ENCODE peak calls at places on chromosomes 3 and 15, in seven cellular contexts. M, H, J, S, A, W and X are unnamed samples.

GRCh38 chr3:150040097-150040496 is 69.4 kb upstream of the PFN2 start:
- DNase-seq in M (no peak), H (no peak), J (no peak), S (no peak), A (no peak), W (no peak), X (no peak)

GRCh38 chr15:99424978-99425665 is 140.7 kb upstream of the MEF2A start:
- DNase-seq in M (peak), H (peak), J (no peak), S (peak), A (peak), W (no peak), X (peak)

GRCh38 chr3:58528629-58529028 is 8.4 kb downstream of the ACOX2 start:
- DNase-seq in M (no peak), H (peak), J (no peak), S (peak), A (peak), W (no peak), X (no peak)

GRCh38 chr3:45199837-45200648 is 26.0 kb downstream of the TMEM158 start:
- DNase-seq in M (no peak), H (peak), J (no peak), S (peak), A (peak), W (no peak), X (no peak)

GRCh38 chr3:73503781-73504180 is 121.0 kb downstream of the PDZRN3 start:
- DNase-seq in M (no peak), H (peak), J (no peak), S (no peak), A (no peak), W (no peak), X (peak)

GRCh38 chr3:151579571-151580270 is 118.9 kb upstream of the IGSF10 start:
- DNase-seq in M (peak), H (peak), J (no peak), S (no peak), A (no peak), W (no peak), X (no peak)

GRCh38 chr15:99084965-99085364 is 19.9 kb upstream of the SYNM start:
- DNase-seq in M (peak), H (no peak), J (no peak), S (no peak), A (no peak), W (no peak), X (no peak)

GRCh38 chr3:49967307-49967706 is 27.4 kb downstream of the RBM6 start:
- DNase-seq in M (no peak), H (peak), J (no peak), S (no peak), A (no peak), W (no peak), X (no peak)

GRCh38 chr15:92273732-92274131 is 119.9 kb upstream of the ST8SIA2 start:
- DNase-seq in M (no peak), H (no peak), J (no peak), S (no peak), A (no peak), W (no peak), X (no peak)

GRCh38 chr15:23422099-23422945 is 24.7 kb downstream of the GOLGA6L2 start:
- DNase-seq in M (peak), H (peak), J (no peak), S (no peak), A (no peak), W (no peak), X (no peak)

GRCh38 chr3:63934484-63934883 is 22.3 kb upstream of the SCAANT1 start:
- DNase-seq in M (no peak), H (no peak), J (no peak), S (no peak), A (no peak), W (no peak), X (no peak)

GRCh38 chr15:67177750-67178149 is 76.7 kb downstream of the AAGAB start:
- DNase-seq in M (peak), H (peak), J (no peak), S (no peak), A (no peak), W (no peak), X (no peak)

GRCh38 chr15:66761723-66762595 is 59.9 kb downstream of the SMAD6 start:
- DNase-seq in M (no peak), H (peak), J (no peak), S (no peak), A (peak), W (no peak), X (no peak)

GRCh38 chr3:149023951-149024350 is 32.6 kb downstream of the GYG1 start:
- DNase-seq in M (no peak), H (no peak), J (no peak), S (no peak), A (peak), W (no peak), X (no peak)

GRCh38 chr3:13548696-13549512 is at the start of gene FBLN2:
- DNase-seq in M (no peak), H (peak), J (no peak), S (peak), A (no peak), W (peak), X (peak)

GRCh38 chr15:61654004-61654740 is 406.1 kb downstream of the VPS13C start:
- DNase-seq in M (no peak), H (no peak), J (no peak), S (peak), A (no peak), W (no peak), X (no peak)

GRCh38 chr3:52527039-52527731 is 6.5 kb downstream of the NT5DC2 start:
- DNase-seq in M (peak), H (no peak), J (no peak), S (no peak), A (no peak), W (no peak), X (no peak)

GRCh38 chr3:51966016-51966415 is 1.2 kb downstream of the PCBP4 start:
- DNase-seq in M (no peak), H (no peak), J (no peak), S (no peak), A (no peak), W (no peak), X (peak)

GRCh38 chr3:188362405-188362831 is 208.5 kb downstream of the LPP start:
- DNase-seq in M (no peak), H (peak), J (peak), S (peak), A (peak), W (no peak), X (no peak)

GRCh38 chr3:164375538-164375937 is 702.8 kb downstream of the SI start:
- DNase-seq in M (no peak), H (peak), J (no peak), S (no peak), A (no peak), W (no peak), X (no peak)

GRCh38 chr3:121970047-121970446 is 52.0 kb downstream of the ILDR1 start:
- DNase-seq in M (no peak), H (peak), J (no peak), S (no peak), A (peak), W (no peak), X (no peak)

DNA sequence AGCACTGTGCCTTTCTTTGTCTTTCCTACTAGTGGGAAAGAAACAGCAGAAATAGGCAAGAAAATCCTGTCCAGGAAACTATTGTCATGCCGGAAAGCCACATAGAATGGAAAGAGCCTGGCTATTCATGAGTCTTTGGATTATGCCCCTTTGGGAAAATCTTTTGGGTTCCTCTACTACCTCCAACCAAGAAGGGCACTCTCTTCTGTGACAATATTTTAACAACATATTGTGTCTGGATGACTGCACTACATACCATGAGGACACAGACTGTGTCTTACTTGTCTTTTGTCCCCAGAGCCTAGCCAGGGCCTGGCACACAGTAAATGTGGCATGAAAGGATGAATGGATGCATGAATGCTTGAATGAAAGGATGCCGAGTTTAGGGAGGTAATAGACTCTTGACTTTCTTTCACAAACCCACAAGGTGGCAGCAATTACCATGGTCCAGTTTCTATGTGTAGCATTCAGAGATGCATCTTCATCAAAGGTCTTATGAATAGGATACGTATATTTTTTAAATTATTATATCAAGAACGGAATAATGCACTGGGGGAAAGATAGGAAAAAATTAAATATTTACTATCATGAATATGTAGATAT is 30.3 kb downstream of the ARL14 start:
- DNase-seq in M (no peak), H (peak), J (no peak), S (peak), A (peak), W (no peak), X (peak)
- TF ChIP-seq CTCF in M (peak), H (peak), J (peak), S (peak), A (peak), W (peak), X (no peak)

DNA sequence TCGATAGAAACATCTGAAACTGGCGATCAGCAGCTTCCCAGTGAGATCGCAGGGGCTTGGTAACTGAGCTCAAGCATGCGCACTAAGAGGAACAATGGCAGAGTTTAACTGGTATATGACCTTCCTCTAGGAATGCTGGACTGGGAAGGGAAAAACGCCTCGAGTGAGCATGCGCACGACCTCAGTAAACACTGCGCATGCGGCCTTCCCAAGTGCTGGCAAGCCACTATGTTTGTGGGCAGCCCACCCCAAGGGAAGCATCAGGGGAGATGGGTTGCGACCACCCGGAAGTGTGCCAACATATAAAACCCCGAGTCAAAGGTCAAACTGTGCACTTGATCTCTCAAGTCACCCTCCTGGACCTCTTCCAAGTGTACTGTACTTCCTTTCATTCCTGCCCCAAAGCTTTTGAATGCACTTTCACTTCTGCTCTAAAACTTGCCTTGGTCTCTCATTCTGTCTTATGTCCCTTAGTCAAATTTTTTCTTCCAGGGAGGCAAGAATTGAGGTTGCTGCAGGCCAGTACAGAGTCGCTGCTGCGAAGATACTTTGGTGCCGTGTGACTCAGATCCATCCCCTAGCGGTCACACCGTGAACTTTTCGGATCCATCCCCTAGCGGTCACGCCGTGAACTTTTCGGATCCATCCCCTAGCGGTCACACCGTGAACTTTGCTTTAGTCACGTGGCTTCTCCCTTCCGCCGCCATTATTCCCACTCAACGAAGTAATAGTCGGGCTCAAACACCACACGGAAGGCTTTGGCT is 243.3 kb downstream of the FAM43A start:
- DNase-seq in M (no peak), H (peak), J (no peak), S (no peak), A (no peak), W (peak), X (no peak)
- TF ChIP-seq CTCF in M (peak), H (peak), J (no peak), S (peak), A (peak), W (peak), X (no peak)

GRCh38 chr3:157113832-157114505 is 46.0 kb downstream of the CCNL1 start:
- DNase-seq in M (no peak), H (no peak), J (no peak), S (no peak), A (no peak), W (no peak), X (no peak)
- TF ChIP-seq CTCF in M (no peak), H (no peak), J (no peak), S (no peak), A (no peak), W (peak), X (no peak)

DNA sequence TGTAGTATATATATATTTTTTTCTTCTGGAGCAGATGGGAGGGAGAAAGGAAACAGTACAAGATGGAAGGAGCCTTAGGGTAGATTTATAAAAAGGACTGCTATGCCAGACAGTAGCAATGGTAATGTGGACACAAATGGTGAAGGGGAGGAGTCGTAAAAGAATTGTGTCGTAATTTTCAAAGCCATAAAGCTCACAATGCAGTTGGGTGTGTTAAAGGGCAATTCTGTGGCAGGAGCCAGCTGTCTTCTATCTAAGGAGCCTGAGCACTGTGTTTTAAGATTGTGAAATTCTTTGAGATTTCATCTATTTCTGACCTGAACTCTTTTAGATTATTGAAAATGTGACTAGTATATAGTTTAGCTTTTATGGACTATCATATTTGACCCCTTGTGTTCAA is 58.9 kb downstream of the CNOT10 start:
- DNase-seq in M (no peak), H (peak), J (no peak), S (peak), A (no peak), W (no peak), X (no peak)
- TF ChIP-seq CTCF in M (no peak), H (no peak), J (no peak), S (no peak), A (no peak), W (no peak), X (no peak)

GRCh38 chr3:115827494-115827893 is 204.2 kb downstream of the GAP43 start:
- DNase-seq in M (no peak), H (no peak), J (no peak), S (no peak), A (no peak), W (no peak), X (no peak)
- TF ChIP-seq CTCF in M (no peak), H (no peak), J (no peak), S (no peak), A (no peak), W (no peak), X (no peak)

DNA sequence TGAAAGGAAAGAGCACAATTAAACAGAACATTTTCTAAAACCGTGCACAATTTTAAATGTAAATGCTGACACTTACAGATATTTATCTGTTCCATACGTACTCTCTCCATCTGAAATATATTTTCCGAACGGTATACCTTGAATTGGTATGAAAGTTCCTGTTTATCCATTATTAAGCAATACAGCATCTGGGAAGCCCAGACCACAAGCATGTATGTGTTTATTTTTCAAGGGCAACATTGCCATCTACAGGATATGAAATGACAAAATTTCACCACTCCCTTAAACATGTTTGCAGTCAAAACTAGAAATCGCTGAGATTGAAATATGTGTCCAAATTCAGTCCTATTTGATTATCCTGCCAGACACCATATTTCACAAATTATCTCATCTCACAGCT is 533.5 kb downstream of the TBL1XR1 start:
- DNase-seq in M (no peak), H (peak), J (no peak), S (peak), A (peak), W (no peak), X (no peak)
- TF ChIP-seq CTCF in M (peak), H (peak), J (no peak), S (peak), A (peak), W (peak), X (peak)

DNA sequence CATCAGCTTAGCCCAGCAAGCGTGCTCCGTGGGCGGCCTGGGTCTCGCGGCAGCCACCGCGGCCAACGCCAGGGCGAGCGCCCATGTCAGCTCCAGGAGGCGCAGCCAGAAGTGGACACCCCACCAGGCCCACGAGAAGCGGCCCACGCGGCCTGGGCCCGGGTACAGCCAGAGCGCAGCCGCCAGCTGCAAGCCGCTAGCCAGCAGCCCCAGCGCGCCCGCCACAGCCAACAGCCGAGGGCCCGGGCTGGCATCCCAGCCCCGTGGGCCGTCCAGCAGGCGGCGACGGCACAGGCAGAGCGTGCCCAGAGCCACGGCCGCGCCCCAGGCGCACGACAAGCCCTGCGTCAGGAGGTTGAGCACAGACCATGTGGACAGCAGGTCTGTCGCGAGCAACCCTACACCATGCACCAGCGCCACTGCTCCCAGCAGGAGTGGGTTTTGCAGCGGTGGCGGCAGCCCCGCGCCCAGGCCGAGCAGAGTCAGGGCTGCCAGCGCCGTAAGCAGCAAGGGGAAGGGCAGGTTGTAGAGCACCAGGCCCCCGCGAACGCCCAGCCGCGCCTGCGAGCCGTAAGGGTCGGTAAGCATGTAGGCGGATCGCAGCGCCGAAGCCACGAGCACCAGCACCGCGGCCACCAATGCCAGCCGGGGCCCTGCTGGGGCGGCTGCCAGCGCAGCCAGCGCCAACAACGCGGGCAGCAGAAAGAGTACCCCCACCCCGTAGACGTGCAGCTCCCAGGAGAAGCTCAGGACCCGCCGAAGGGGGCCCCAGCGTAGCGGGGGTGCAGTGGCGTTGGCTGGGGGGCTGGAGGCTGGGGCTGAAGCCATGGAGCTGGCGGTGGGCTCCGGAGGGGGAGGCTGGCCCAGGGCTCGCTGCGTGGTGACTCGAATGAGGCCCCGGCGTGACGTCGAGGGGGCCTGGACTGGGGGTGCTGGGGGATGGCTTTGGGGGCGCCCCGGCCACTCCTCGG is 4.9 kb downstream of the PRRT3 start:
- DNase-seq in M (peak), H (peak), J (no peak), S (peak), A (peak), W (peak), X (peak)
- TF ChIP-seq CTCF in M (peak), H (peak), J (no peak), S (peak), A (peak), W (peak), X (no peak)

DNA sequence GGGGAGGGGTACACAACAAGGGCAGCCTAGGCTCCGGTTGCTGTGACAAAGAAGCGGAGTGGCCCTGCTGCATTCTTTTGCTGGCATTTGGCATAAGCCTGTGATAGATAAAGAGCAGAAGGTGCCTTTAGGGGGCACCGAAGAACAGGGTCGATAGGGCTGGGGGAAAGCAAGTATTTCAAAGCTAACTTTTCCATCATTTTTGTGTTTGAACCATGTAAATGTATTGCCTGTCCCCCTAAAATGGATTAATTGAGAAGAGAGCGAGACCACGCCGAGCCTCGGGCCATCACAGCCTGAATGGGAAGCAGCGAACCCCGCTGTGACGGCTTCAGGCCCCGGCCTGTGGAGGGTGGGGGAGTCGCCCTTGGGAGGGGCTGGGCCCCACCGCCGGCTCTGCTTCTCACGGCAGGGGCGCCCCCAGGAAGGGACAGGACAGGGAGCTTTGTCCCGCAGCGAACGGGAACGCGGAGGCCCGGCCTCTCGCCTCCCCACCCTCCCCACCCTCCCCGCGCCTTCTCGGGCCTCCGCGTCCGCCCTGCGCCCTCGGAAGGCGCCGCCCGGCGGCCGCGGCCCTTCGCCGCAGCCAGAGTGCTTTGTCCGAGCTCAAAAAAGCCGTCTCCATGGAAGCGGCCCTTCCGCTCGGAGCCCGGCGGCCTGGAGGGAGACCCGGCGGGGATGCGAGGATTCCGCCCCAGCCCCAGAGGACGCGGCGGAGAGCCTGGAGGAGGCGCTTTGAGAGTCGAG is 32.4 kb upstream of the ALDH1L1 start:
- DNase-seq in M (peak), H (peak), J (no peak), S (peak), A (peak), W (peak), X (no peak)
- TF ChIP-seq CTCF in M (no peak), H (peak), J (no peak), S (peak), A (peak), W (peak), X (no peak)

GRCh38 chr3:185655426-185656320 is 69.6 kb downstream of the SENP2 start:
- DNase-seq in M (no peak), H (no peak), J (no peak), S (no peak), A (no peak), W (no peak), X (no peak)
- TF ChIP-seq CTCF in M (no peak), H (no peak), J (no peak), S (no peak), A (no peak), W (no peak), X (no peak)